ENCODE peak calls at places on chromosome 19, in six cellular contexts. One of them, this sample, is unnamed.
A peak's percentile ranks its signal among the peaks of the same experiment; 100 is the strongest.

GRCh38 chr19:29379257-29379986 is 146.4 kb upstream of the VSTM2B start:
- DNase-seq in endothelial cell of umbilical vein: no peak
- DNase-seq in PC-9: no peak
- DNase-seq in activated naive CD4-positive, alpha-beta T cell treated with anti-CD3 and anti-CD28 coated beads for 36 hours: no peak
- DNase-seq in WTC11: no peak
- DNase-seq in natural killer cell: no peak
- DNase-seq in this sample: no peak

GRCh38 chr19:2495130-2495641 is 19.3 kb downstream of the GADD45B start:
- DNase-seq in endothelial cell of umbilical vein: peak; percentile 57
- DNase-seq in WTC11: no peak
- DNase-seq in natural killer cell: peak; percentile 30
- DNase-seq in PC-9: peak; percentile 81
- DNase-seq in activated naive CD4-positive, alpha-beta T cell treated with anti-CD3 and anti-CD28 coated beads for 36 hours: no peak
- DNase-seq in this sample: no peak

GRCh38 chr19:34851277-34851804 is 75.4 kb upstream of the ZNF30 start:
- DNase-seq in WTC11: peak; percentile 57
- DNase-seq in natural killer cell: no peak
- DNase-seq in activated naive CD4-positive, alpha-beta T cell treated with anti-CD3 and anti-CD28 coated beads for 36 hours: no peak
- DNase-seq in PC-9: no peak
- DNase-seq in endothelial cell of umbilical vein: no peak
- DNase-seq in this sample: no peak

GRCh38 chr19:15991602-15992001 is 42.8 kb downstream of the OR10H4 start:
- DNase-seq in activated naive CD4-positive, alpha-beta T cell treated with anti-CD3 and anti-CD28 coated beads for 36 hours: no peak
- DNase-seq in endothelial cell of umbilical vein: no peak
- DNase-seq in WTC11: no peak
- DNase-seq in PC-9: no peak
- DNase-seq in natural killer cell: no peak
- DNase-seq in this sample: no peak

GRCh38 chr19:10316229-10317044 is 622 bp upstream of the FDX2 start:
- DNase-seq in WTC11: no peak
- DNase-seq in endothelial cell of umbilical vein: no peak
- DNase-seq in natural killer cell: no peak
- DNase-seq in PC-9: no peak
- DNase-seq in activated naive CD4-positive, alpha-beta T cell treated with anti-CD3 and anti-CD28 coated beads for 36 hours: no peak
- DNase-seq in this sample: no peak

GRCh38 chr19:29421186-29421525 is 104.6 kb upstream of the VSTM2B start:
- DNase-seq in activated naive CD4-positive, alpha-beta T cell treated with anti-CD3 and anti-CD28 coated beads for 36 hours: no peak
- DNase-seq in natural killer cell: no peak
- DNase-seq in PC-9: no peak
- DNase-seq in endothelial cell of umbilical vein: no peak
- DNase-seq in WTC11: no peak
- DNase-seq in this sample: no peak

GRCh38 chr19:4229179-4229931 is at the start of gene EBI3:
- DNase-seq in PC-9: peak; percentile 43
- DNase-seq in WTC11: no peak
- DNase-seq in activated naive CD4-positive, alpha-beta T cell treated with anti-CD3 and anti-CD28 coated beads for 36 hours: peak; percentile 90
- DNase-seq in endothelial cell of umbilical vein: peak; percentile 23
- DNase-seq in natural killer cell: no peak
- DNase-seq in this sample: no peak

GRCh38 chr19:4425531-4425930 is 23.1 kb downstream of the CHAF1A start:
- DNase-seq in activated naive CD4-positive, alpha-beta T cell treated with anti-CD3 and anti-CD28 coated beads for 36 hours: no peak
- DNase-seq in endothelial cell of umbilical vein: no peak
- DNase-seq in WTC11: no peak
- DNase-seq in natural killer cell: no peak
- DNase-seq in PC-9: no peak
- DNase-seq in this sample: no peak

GRCh38 chr19:33442706-33443105 is 69.2 kb downstream of the CEBPG start:
- DNase-seq in PC-9: no peak
- DNase-seq in WTC11: no peak
- DNase-seq in activated naive CD4-positive, alpha-beta T cell treated with anti-CD3 and anti-CD28 coated beads for 36 hours: no peak
- DNase-seq in endothelial cell of umbilical vein: no peak
- DNase-seq in natural killer cell: no peak
- DNase-seq in this sample: no peak

GRCh38 chr19:56525214-56525860 is 13.4 kb upstream of the ZFP28 start:
- DNase-seq in PC-9: no peak
- DNase-seq in WTC11: no peak
- DNase-seq in endothelial cell of umbilical vein: no peak
- DNase-seq in activated naive CD4-positive, alpha-beta T cell treated with anti-CD3 and anti-CD28 coated beads for 36 hours: no peak
- DNase-seq in natural killer cell: no peak
- DNase-seq in this sample: no peak

GRCh38 chr19:33719366-33720154 is 77.1 kb upstream of the KCTD15 start:
- DNase-seq in activated naive CD4-positive, alpha-beta T cell treated with anti-CD3 and anti-CD28 coated beads for 36 hours: no peak
- DNase-seq in natural killer cell: no peak
- DNase-seq in PC-9: no peak
- DNase-seq in WTC11: no peak
- DNase-seq in endothelial cell of umbilical vein: no peak
- DNase-seq in this sample: no peak

GRCh38 chr19:49601482-49602038 is 10.6 kb downstream of the PRR12 start:
- DNase-seq in endothelial cell of umbilical vein: no peak
- DNase-seq in natural killer cell: no peak
- DNase-seq in activated naive CD4-positive, alpha-beta T cell treated with anti-CD3 and anti-CD28 coated beads for 36 hours: no peak
- DNase-seq in WTC11: no peak
- DNase-seq in PC-9: no peak
- DNase-seq in this sample: no peak

GRCh38 chr19:29040951-29041350 is 172.0 kb downstream of the UQCRFS1 start:
- DNase-seq in PC-9: no peak
- DNase-seq in endothelial cell of umbilical vein: no peak
- DNase-seq in WTC11: peak; percentile 55
- DNase-seq in natural killer cell: no peak
- DNase-seq in activated naive CD4-positive, alpha-beta T cell treated with anti-CD3 and anti-CD28 coated beads for 36 hours: no peak
- DNase-seq in this sample: no peak

GRCh38 chr19:45577111-45577905 is 7.3 kb downstream of the OPA3 start:
- DNase-seq in WTC11: no peak
- DNase-seq in activated naive CD4-positive, alpha-beta T cell treated with anti-CD3 and anti-CD28 coated beads for 36 hours: no peak
- DNase-seq in PC-9: peak; percentile 79
- DNase-seq in natural killer cell: no peak
- DNase-seq in endothelial cell of umbilical vein: no peak
- DNase-seq in this sample: no peak

GRCh38 chr19:50723069-50723468 is at the start of gene CLEC11A:
- DNase-seq in activated naive CD4-positive, alpha-beta T cell treated with anti-CD3 and anti-CD28 coated beads for 36 hours: no peak
- DNase-seq in endothelial cell of umbilical vein: no peak
- DNase-seq in WTC11: no peak
- DNase-seq in natural killer cell: no peak
- DNase-seq in PC-9: no peak
- DNase-seq in this sample: no peak

GRCh38 chr19:16206637-16207036 is 8.9 kb downstream of the AP1M1 start:
- DNase-seq in WTC11: peak; percentile 2
- DNase-seq in PC-9: no peak
- DNase-seq in natural killer cell: no peak
- DNase-seq in endothelial cell of umbilical vein: no peak
- DNase-seq in activated naive CD4-positive, alpha-beta T cell treated with anti-CD3 and anti-CD28 coated beads for 36 hours: no peak
- DNase-seq in this sample: no peak

GRCh38 chr19:48367855-48368254 is 3.7 kb downstream of the SYNGR4 start:
- DNase-seq in WTC11: no peak
- DNase-seq in endothelial cell of umbilical vein: no peak
- DNase-seq in PC-9: no peak
- DNase-seq in natural killer cell: no peak
- DNase-seq in activated naive CD4-positive, alpha-beta T cell treated with anti-CD3 and anti-CD28 coated beads for 36 hours: no peak
- DNase-seq in this sample: no peak

GRCh38 chr19:31957711-31958110 is 387.7 kb upstream of the ZNF507 start:
- DNase-seq in endothelial cell of umbilical vein: no peak
- DNase-seq in activated naive CD4-positive, alpha-beta T cell treated with anti-CD3 and anti-CD28 coated beads for 36 hours: no peak
- DNase-seq in WTC11: no peak
- DNase-seq in PC-9: no peak
- DNase-seq in natural killer cell: no peak
- DNase-seq in this sample: no peak

GRCh38 chr19:56477429-56478338 is 539 bp upstream of the ZNF667 start:
- DNase-seq in endothelial cell of umbilical vein: peak; percentile 82
- DNase-seq in WTC11: peak; percentile 81
- DNase-seq in natural killer cell: peak; percentile 58
- DNase-seq in activated naive CD4-positive, alpha-beta T cell treated with anti-CD3 and anti-CD28 coated beads for 36 hours: peak; percentile 61
- DNase-seq in PC-9: no peak
- DNase-seq in this sample: no peak

GRCh38 chr19:42540071-42540553 is 11.8 kb upstream of the CEACAM1 start:
- DNase-seq in WTC11: no peak
- DNase-seq in PC-9: no peak
- DNase-seq in endothelial cell of umbilical vein: no peak
- DNase-seq in natural killer cell: no peak
- DNase-seq in activated naive CD4-positive, alpha-beta T cell treated with anti-CD3 and anti-CD28 coated beads for 36 hours: no peak
- DNase-seq in this sample: no peak

GRCh38 chr19:44658069-44658727 is 13.1 kb upstream of the CEACAM19 start:
- DNase-seq in natural killer cell: no peak
- DNase-seq in WTC11: no peak
- DNase-seq in activated naive CD4-positive, alpha-beta T cell treated with anti-CD3 and anti-CD28 coated beads for 36 hours: no peak
- DNase-seq in PC-9: no peak
- DNase-seq in endothelial cell of umbilical vein: peak; percentile 19
- DNase-seq in this sample: no peak

GRCh38 chr19:17236831-17237543 is 8.7 kb downstream of the NR2F6 start:
- DNase-seq in activated naive CD4-positive, alpha-beta T cell treated with anti-CD3 and anti-CD28 coated beads for 36 hours: no peak
- DNase-seq in PC-9: no peak
- DNase-seq in WTC11: no peak
- DNase-seq in natural killer cell: no peak
- DNase-seq in endothelial cell of umbilical vein: no peak
- DNase-seq in this sample: no peak

GRCh38 chr19:29079331-29079730 is 133.6 kb downstream of the UQCRFS1 start:
- DNase-seq in activated naive CD4-positive, alpha-beta T cell treated with anti-CD3 and anti-CD28 coated beads for 36 hours: no peak
- DNase-seq in WTC11: no peak
- DNase-seq in natural killer cell: no peak
- DNase-seq in endothelial cell of umbilical vein: no peak
- DNase-seq in PC-9: no peak
- DNase-seq in this sample: no peak

GRCh38 chr19:48330012-48330681 is 4.8 kb downstream of the EMP3 start:
- DNase-seq in natural killer cell: peak; percentile 74
- DNase-seq in activated naive CD4-positive, alpha-beta T cell treated with anti-CD3 and anti-CD28 coated beads for 36 hours: peak; percentile 92
- DNase-seq in WTC11: peak; percentile 91
- DNase-seq in endothelial cell of umbilical vein: peak; percentile 15
- DNase-seq in PC-9: no peak
- DNase-seq in this sample: no peak

GRCh38 chr19:6793973-6794372 is 21.5 kb downstream of the VAV1 start:
- DNase-seq in WTC11: no peak
- DNase-seq in PC-9: no peak
- DNase-seq in activated naive CD4-positive, alpha-beta T cell treated with anti-CD3 and anti-CD28 coated beads for 36 hours: no peak
- DNase-seq in natural killer cell: no peak
- DNase-seq in endothelial cell of umbilical vein: no peak
- DNase-seq in this sample: no peak

GRCh38 chr19:16076958-16077611 is 790 bp downstream of the TPM4 start:
- DNase-seq in endothelial cell of umbilical vein: peak; percentile 35
- DNase-seq in activated naive CD4-positive, alpha-beta T cell treated with anti-CD3 and anti-CD28 coated beads for 36 hours: peak; percentile 31
- DNase-seq in PC-9: no peak
- DNase-seq in WTC11: peak; percentile 68
- DNase-seq in natural killer cell: no peak
- DNase-seq in this sample: no peak

GRCh38 chr19:5445667-5446066 is 9.6 kb upstream of the ZNRF4 start:
- DNase-seq in endothelial cell of umbilical vein: no peak
- DNase-seq in WTC11: no peak
- DNase-seq in natural killer cell: no peak
- DNase-seq in activated naive CD4-positive, alpha-beta T cell treated with anti-CD3 and anti-CD28 coated beads for 36 hours: no peak
- DNase-seq in PC-9: no peak
- DNase-seq in this sample: no peak

GRCh38 chr19:51742736-51743288 is 8.9 kb downstream of the FPR1 start:
- DNase-seq in endothelial cell of umbilical vein: no peak
- DNase-seq in PC-9: no peak
- DNase-seq in activated naive CD4-positive, alpha-beta T cell treated with anti-CD3 and anti-CD28 coated beads for 36 hours: no peak
- DNase-seq in natural killer cell: no peak
- DNase-seq in WTC11: no peak
- DNase-seq in this sample: no peak

GRCh38 chr19:27746691-27747380 is 1466.1 kb downstream of the UQCRFS1 start:
- DNase-seq in endothelial cell of umbilical vein: no peak
- DNase-seq in natural killer cell: no peak
- DNase-seq in WTC11: peak; percentile 48
- DNase-seq in PC-9: no peak
- DNase-seq in activated naive CD4-positive, alpha-beta T cell treated with anti-CD3 and anti-CD28 coated beads for 36 hours: no peak
- DNase-seq in this sample: no peak

GRCh38 chr19:45470147-45471081 is 2.6 kb downstream of the FOSB start:
- DNase-seq in endothelial cell of umbilical vein: no peak
- DNase-seq in activated naive CD4-positive, alpha-beta T cell treated with anti-CD3 and anti-CD28 coated beads for 36 hours: no peak
- DNase-seq in WTC11: no peak
- DNase-seq in PC-9: peak; percentile 74
- DNase-seq in natural killer cell: peak; percentile 58
- DNase-seq in this sample: no peak

GRCh38 chr19:49336482-49337266 is 1.5 kb downstream of the CD37 start:
- DNase-seq in activated naive CD4-positive, alpha-beta T cell treated with anti-CD3 and anti-CD28 coated beads for 36 hours: no peak
- DNase-seq in WTC11: no peak
- DNase-seq in natural killer cell: no peak
- DNase-seq in PC-9: no peak
- DNase-seq in endothelial cell of umbilical vein: no peak
- DNase-seq in this sample: no peak

GRCh38 chr19:17406887-17407196 is 1.4 kb upstream of the BST2 start:
- DNase-seq in WTC11: no peak
- DNase-seq in natural killer cell: no peak
- DNase-seq in activated naive CD4-positive, alpha-beta T cell treated with anti-CD3 and anti-CD28 coated beads for 36 hours: no peak
- DNase-seq in PC-9: no peak
- DNase-seq in endothelial cell of umbilical vein: no peak
- DNase-seq in this sample: no peak

GRCh38 chr19:5125376-5125775 is 156.5 kb downstream of the KDM4B start:
- DNase-seq in activated naive CD4-positive, alpha-beta T cell treated with anti-CD3 and anti-CD28 coated beads for 36 hours: no peak
- DNase-seq in PC-9: no peak
- DNase-seq in natural killer cell: no peak
- DNase-seq in endothelial cell of umbilical vein: no peak
- DNase-seq in WTC11: no peak
- DNase-seq in this sample: no peak